ENCODE peak calls at places on chromosomes 3 and 15, in six cellular contexts. I is HEK293T, R is A172, Y is GDM1, F is SW480, Q is T47D. J is an unnamed sample.

GRCh38 chr3:131750256-131750655 is 247.5 kb upstream of the MRPL3 start:
- DNase-seq in I (no peak), R (no peak), Y (no peak), F (no peak), Q (no peak), J (no peak)

GRCh38 chr3:172313671-172314070 is 134.6 kb downstream of the GHSR start:
- DNase-seq in I (no peak), R (no peak), Y (no peak), F (no peak), Q (no peak), J (no peak)

GRCh38 chr15:73899197-73900128 is 26.1 kb downstream of the TBC1D21 start:
- DNase-seq in I (no peak), R (peak), Y (no peak), F (no peak), Q (no peak), J (no peak)

GRCh38 chr3:119296723-119297122 is 2.5 kb downstream of the ARHGAP31 start:
- DNase-seq in I (no peak), R (no peak), Y (no peak), F (no peak), Q (no peak), J (no peak)

GRCh38 chr15:61200626-61201025 is 28.5 kb downstream of the RORA start:
- DNase-seq in I (no peak), R (no peak), Y (no peak), F (no peak), Q (no peak), J (no peak)

GRCh38 chr3:159764211-159765024 is 224.2 kb upstream of the IL12A start:
- DNase-seq in I (peak), R (no peak), Y (no peak), F (peak), Q (peak), J (no peak)

GRCh38 chr3:8712871-8713360 is 20.7 kb upstream of the CAV3 start:
- DNase-seq in I (no peak), R (no peak), Y (no peak), F (peak), Q (no peak), J (no peak)

GRCh38 chr3:64691051-64691450 is 3.3 kb upstream of the ADAMTS9 start:
- DNase-seq in I (no peak), R (peak), Y (no peak), F (no peak), Q (no peak), J (no peak)

GRCh38 chr3:30578986-30579579 is 27.3 kb upstream of the TGFBR2 start:
- DNase-seq in I (no peak), R (no peak), Y (no peak), F (no peak), Q (no peak), J (no peak)

GRCh38 chr3:127566801-127567200 is 23.7 kb downstream of the TPRA1 start:
- DNase-seq in I (no peak), R (no peak), Y (no peak), F (no peak), Q (no peak), J (no peak)

GRCh38 chr3:161149529-161149928 is 44.4 kb upstream of the B3GALNT1 start:
- DNase-seq in I (no peak), R (no peak), Y (no peak), F (no peak), Q (no peak), J (no peak)

GRCh38 chr3:41683666-41684350 is 278.1 kb downstream of the ULK4 start:
- DNase-seq in I (no peak), R (no peak), Y (no peak), F (peak), Q (no peak), J (no peak)

J was measured in prostate gland.